ENCODE peak calls at places on chromosomes 7 and 10, in nine cellular contexts. T, G, N, A, S, L, D, P and Y are unnamed samples.

GRCh38 chr7:82816272-82816671 is 346.4 kb downstream of the PCLO start:
- DNase-seq in T (no peak), G (no peak), N (no peak), A (no peak), S (no peak), L (no peak), D (no peak), P (no peak), Y (no peak)

GRCh38 chr7:1664711-1665591 is 5.1 kb upstream of the ELFN1 start:
- DNase-seq in T (peak; percentile 53), G (peak; percentile 68), N (peak; percentile 65), A (no peak), S (no peak), L (no peak), D (peak; percentile 88), P (peak; percentile 68), Y (peak; percentile 41)

GRCh38 chr7:99036531-99037175 is 107.3 kb downstream of the SMURF1 start:
- DNase-seq in T (peak; percentile 78), G (no peak), N (peak; percentile 60), A (no peak), S (no peak), L (no peak), D (peak; percentile 17), P (no peak), Y (peak; percentile 33)

GRCh38 chr7:6578114-6579084 is 1.1 kb downstream of the ZDHHC4 start:
- DNase-seq in T (no peak), G (no peak), N (peak; percentile 24), A (no peak), S (no peak), L (no peak), D (no peak), P (no peak), Y (no peak)

GRCh38 chr7:142385528-142386340 is 127.9 kb upstream of the PRSS58 start:
- DNase-seq in T (peak; percentile 48), G (no peak), N (peak; percentile 84), A (peak; percentile 34), S (peak; percentile 36), L (no peak), D (peak; percentile 26), P (no peak), Y (no peak)

GRCh38 chr7:27143022-27143949 is at the start of gene HOXA5:
- DNase-seq in T (no peak), G (no peak), N (peak; percentile 40), A (no peak), S (peak; percentile 79), L (peak; percentile 94), D (peak; percentile 67), P (no peak), Y (peak; percentile 73)

GRCh38 chr7:86913709-86914108 is 145.7 kb downstream of the ELAPOR2 start:
- DNase-seq in T (no peak), G (no peak), N (peak; percentile 60), A (no peak), S (no peak), L (no peak), D (no peak), P (no peak), Y (peak; percentile 19)

GRCh38 chr10:84258034-84258695 is 13.3 kb downstream of the RGR start:
- DNase-seq in T (no peak), G (no peak), N (no peak), A (no peak), S (no peak), L (no peak), D (no peak), P (no peak), Y (no peak)

GRCh38 chr7:159064121-159064815 is 80.4 kb downstream of the VIPR2 start:
- DNase-seq in T (no peak), G (no peak), N (no peak), A (no peak), S (no peak), L (peak; percentile 11), D (no peak), P (no peak), Y (no peak)

GRCh38 chr7:116776610-116777289 is 85.6 kb upstream of the CAPZA2 start:
- DNase-seq in T (no peak), G (no peak), N (peak; percentile 69), A (no peak), S (peak; percentile 84), L (peak; percentile 48), D (no peak), P (no peak), Y (no peak)

GRCh38 chr7:97126483-97127171 is 9.1 kb downstream of the SDHAF3 start:
- DNase-seq in T (no peak), G (no peak), N (peak; percentile 25), A (no peak), S (no peak), L (no peak), D (no peak), P (no peak), Y (no peak)

GRCh38 chr7:150665075-150665794 is 20.3 kb upstream of the GIMAP2 start:
- DNase-seq in T (no peak), G (no peak), N (no peak), A (no peak), S (no peak), L (no peak), D (no peak), P (no peak), Y (no peak)

GRCh38 chr7:14449291-14449690 is 453.3 kb downstream of the DGKB start:
- DNase-seq in T (peak; percentile 13), G (no peak), N (no peak), A (no peak), S (no peak), L (no peak), D (no peak), P (no peak), Y (no peak)

GRCh38 chr10:124318076-124318475 is 100.6 kb downstream of the OAT start:
- DNase-seq in T (no peak), G (no peak), N (no peak), A (no peak), S (no peak), L (no peak), D (no peak), P (no peak), Y (no peak)

GRCh38 chr7:25386311-25386744 is 158.0 kb upstream of the NPVF start:
- DNase-seq in T (no peak), G (no peak), N (no peak), A (no peak), S (no peak), L (peak; percentile 31), D (no peak), P (no peak), Y (no peak)

GRCh38 chr10:99917963-99918825 is 91.6 kb downstream of the DNMBP start:
- DNase-seq in T (peak; percentile 13), G (peak; percentile 29), N (peak; percentile 78), A (no peak), S (no peak), L (peak; percentile 26), D (peak; percentile 67), P (peak; percentile 62), Y (peak; percentile 41)

GRCh38 chr10:73494877-73495225 is 973 bp downstream of the PPP3CB start:
- DNase-seq in T (no peak), G (no peak), N (peak; percentile 19), A (no peak), S (no peak), L (no peak), D (no peak), P (no peak), Y (no peak)

GRCh38 chr7:13778967-13779366 is 210.5 kb downstream of the ETV1 start:
- DNase-seq in T (no peak), G (no peak), N (peak; percentile 10), A (no peak), S (no peak), L (no peak), D (no peak), P (no peak), Y (no peak)

DNA sequence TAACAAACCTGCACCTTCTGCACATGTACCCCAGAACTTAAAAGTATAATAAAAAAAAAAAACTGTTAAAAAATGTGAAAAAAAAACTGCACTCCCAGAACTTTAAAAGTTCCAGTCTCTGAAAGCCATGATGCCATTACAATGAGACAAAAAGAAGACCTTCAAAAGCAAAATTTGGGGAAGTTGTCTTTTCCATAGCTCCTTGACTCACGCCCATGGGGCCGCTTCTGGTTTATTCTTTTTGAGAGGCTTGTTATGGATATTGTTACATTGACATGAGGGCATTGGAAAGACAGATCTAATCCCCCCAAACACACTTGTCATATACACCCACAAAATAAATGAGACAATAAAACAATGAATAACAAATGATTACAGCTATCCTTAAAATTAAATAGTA is 805 bp downstream of the BLNK start:
- DNase-seq in T (no peak), G (no peak), N (no peak), A (no peak), S (no peak), L (no peak), D (no peak), P (no peak), Y (no peak)
- H3K4me3 ChIP-seq in T (peak overlapping the region; percentile 44), G (peak overlapping the region; percentile 21), N (no peak overlapping the region), A (peak overlapping the region; percentile 56), S (no peak overlapping the region), L (no peak overlapping the region), D (no peak overlapping the region), P (no peak overlapping the region), Y (no peak overlapping the region)

DNA sequence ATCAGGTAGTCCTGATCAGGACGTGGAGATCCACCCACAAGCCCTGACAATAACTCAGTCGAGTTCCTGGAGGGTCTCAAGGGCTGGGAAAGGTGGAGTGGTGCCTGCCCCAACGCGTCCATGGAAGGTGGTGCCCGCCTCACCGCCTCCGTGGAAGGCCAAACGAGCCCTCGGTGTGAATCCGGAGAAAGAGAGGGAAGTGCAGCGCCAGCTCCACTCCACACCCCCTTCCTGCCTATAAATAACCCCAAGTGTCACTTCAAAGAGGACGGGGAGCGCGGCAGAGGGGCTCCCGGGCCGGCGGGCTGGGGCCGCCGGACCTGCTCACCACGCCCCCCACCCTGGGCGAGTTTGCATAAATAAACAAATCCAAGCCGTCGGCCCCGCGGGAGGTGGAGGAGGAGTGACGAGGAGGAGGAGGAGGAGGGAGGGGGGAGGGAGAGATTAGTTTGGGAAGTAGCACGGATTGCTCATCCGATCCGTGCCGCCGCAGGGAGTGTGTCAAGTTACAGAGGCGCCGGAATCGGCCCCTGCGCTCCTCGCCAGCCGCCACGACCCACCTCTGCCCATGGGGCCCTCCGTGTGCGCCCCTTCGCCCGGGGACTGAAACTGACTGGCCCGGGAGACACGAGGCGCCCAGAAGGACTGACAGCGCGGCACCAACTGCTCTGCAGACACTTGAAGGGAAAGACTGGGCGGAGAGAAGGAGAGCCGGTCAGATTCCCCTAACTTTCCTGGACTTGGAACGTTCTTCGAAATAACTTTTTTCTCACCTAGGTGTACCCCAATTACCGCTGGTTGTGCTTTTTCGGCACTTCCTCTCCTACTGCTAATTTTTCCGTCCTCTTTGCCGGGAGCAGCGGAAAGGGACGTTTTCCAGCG is at the start of gene COL13A1:
- DNase-seq in T (no peak), G (peak; percentile 38), N (peak; percentile 72), A (peak; percentile 46), S (no peak), L (no peak), D (peak; percentile 74), P (no peak), Y (peak; percentile 29)
- H3K4me3 ChIP-seq in T (peak within 1 kb of the TSS; percentile 61), G (peak within 1 kb of the TSS; percentile 73), N (peak within 1 kb of the TSS; percentile 72), A (peak within 1 kb of the TSS; percentile 54), S (peak within 1 kb of the TSS; percentile 43), L (peak within 1 kb of the TSS; percentile 39), D (peak within 1 kb of the TSS; percentile 48), P (peak within 1 kb of the TSS; percentile 24), Y (peak within 1 kb of the TSS; percentile 21)

GRCh38 chr7:4470246-4470645 is 211.8 kb upstream of the FOXK1 start:
- DNase-seq in T (no peak), G (no peak), N (no peak), A (no peak), S (no peak), L (no peak), D (no peak), P (no peak), Y (no peak)
- H3K4me3 ChIP-seq in T (no peak overlapping the region), G (no peak overlapping the region), N (no peak overlapping the region), A (no peak overlapping the region), S (no peak overlapping the region), L (no peak overlapping the region), D (no peak overlapping the region), P (no peak overlapping the region), Y (no peak overlapping the region)

GRCh38 chr10:122709971-122710370 is 10.3 kb upstream of the C10orf120 start:
- DNase-seq in T (no peak), G (no peak), N (no peak), A (no peak), S (no peak), L (no peak), D (no peak), P (no peak), Y (no peak)
- H3K4me3 ChIP-seq in T (no peak overlapping the region), G (no peak overlapping the region), N (no peak overlapping the region), A (no peak overlapping the region), S (no peak overlapping the region), L (no peak overlapping the region), D (no peak overlapping the region), P (no peak overlapping the region), Y (no peak overlapping the region)